ENCODE peak calls at places on chromosomes 3 and 15, in five cellular contexts. V, I, W, G and E are unnamed samples.

GRCh38 chr15:101126618-101127502 is 125.0 kb downstream of the CHSY1 start:
- DNase-seq in V (no peak), I (no peak), W (no peak), G (no peak), E (no peak)

GRCh38 chr3:29440321-29441019 is 159.6 kb downstream of the RBMS3 start:
- DNase-seq in V (no peak), I (no peak), W (no peak), G (no peak), E (no peak)

GRCh38 chr15:27730878-27731277 is 368.2 kb downstream of the OCA2 start:
- DNase-seq in V (no peak), I (no peak), W (no peak), G (no peak), E (no peak)

GRCh38 chr3:25547928-25548327 is 116.8 kb downstream of the TOP2B start:
- DNase-seq in V (no peak), I (peak), W (no peak), G (no peak), E (no peak)

GRCh38 chr3:38519651-38520050 is 23.5 kb downstream of the EXOG start:
- DNase-seq in V (no peak), I (no peak), W (no peak), G (no peak), E (no peak)

GRCh38 chr3:48345946-48346572 is 12.6 kb upstream of the SPINK8 start:
- DNase-seq in V (no peak), I (no peak), W (no peak), G (no peak), E (no peak)

GRCh38 chr3:8864570-8865350 is 95.3 kb upstream of the OXTR start:
- DNase-seq in V (no peak), I (no peak), W (no peak), G (no peak), E (no peak)

GRCh38 chr3:194952882-194953281 is 267.2 kb downstream of the FAM43A start:
- DNase-seq in V (no peak), I (no peak), W (no peak), G (no peak), E (no peak)

GRCh38 chr3:71784914-71785593 is at the start of gene PROK2:
- DNase-seq in V (no peak), I (no peak), W (no peak), G (peak), E (no peak)

GRCh38 chr3:170038434-170039110 is 777 bp downstream of the GPR160 start:
- DNase-seq in V (peak), I (no peak), W (peak), G (no peak), E (no peak)
- TF ChIP-seq CTCF in V (peak), I (no peak), W (peak), G (no peak), E (peak)

DNA sequence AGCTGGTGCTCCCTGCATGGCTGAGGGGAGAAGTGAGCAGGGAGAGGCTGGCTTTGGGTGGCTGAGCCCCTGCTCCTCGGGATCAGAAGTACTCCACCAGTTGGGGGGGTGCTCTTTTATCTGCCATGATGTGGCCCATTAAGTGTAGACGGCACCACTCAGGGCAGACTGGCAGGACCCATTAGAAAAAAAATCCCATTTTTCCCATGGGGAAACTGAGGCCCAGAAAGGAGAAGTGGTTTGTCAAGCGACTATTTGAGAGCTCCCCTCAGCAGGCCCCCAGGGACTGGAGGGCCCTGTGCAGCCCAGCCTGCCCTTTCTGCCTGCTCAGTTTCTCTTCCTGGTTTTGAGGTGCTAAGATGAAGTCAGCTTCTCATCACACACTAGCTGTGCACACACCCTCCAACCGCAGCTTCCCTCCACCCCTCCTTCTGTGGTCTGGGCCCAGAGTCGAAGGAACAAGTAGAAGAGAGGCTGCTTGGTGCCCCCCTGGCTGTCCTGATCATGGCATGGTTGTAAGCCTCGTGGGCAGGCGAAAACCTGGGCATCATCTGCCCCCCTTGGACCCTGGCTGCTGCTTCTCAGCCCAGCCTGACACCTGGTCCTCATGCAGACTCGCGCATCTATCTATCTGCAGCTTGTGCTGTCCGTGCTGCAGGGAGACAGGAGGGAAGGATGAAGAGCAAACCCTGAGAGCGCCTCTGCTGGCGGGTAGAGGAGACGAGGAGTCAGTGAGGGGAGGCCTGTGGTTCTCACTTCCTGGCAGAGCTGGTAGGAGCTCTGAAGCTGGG is 5.6 kb downstream of the CSK start:
- DNase-seq in V (no peak), I (peak), W (no peak), G (no peak), E (no peak)
- TF ChIP-seq CTCF in V (no peak), I (peak), W (no peak), G (no peak), E (peak)

GRCh38 chr3:14216257-14217048 is 37.8 kb downstream of the LSM3 start:
- DNase-seq in V (no peak), I (no peak), W (peak), G (no peak), E (no peak)
- TF ChIP-seq CTCF in V (no peak), I (peak), W (no peak), G (no peak), E (peak)

GRCh38 chr3:59264366-59264765 is 214.5 kb upstream of the CFAP20DC start:
- DNase-seq in V (no peak), I (no peak), W (no peak), G (no peak), E (no peak)
- TF ChIP-seq CTCF in V (no peak), I (no peak), W (no peak), G (no peak), E (peak)

GRCh38 chr3:67384790-67385397 is 269.5 kb downstream of the SUCLG2 start:
- DNase-seq in V (peak), I (peak), W (peak), G (no peak), E (no peak)
- TF ChIP-seq CTCF in V (peak), I (peak), W (peak), G (no peak), E (peak)

DNA sequence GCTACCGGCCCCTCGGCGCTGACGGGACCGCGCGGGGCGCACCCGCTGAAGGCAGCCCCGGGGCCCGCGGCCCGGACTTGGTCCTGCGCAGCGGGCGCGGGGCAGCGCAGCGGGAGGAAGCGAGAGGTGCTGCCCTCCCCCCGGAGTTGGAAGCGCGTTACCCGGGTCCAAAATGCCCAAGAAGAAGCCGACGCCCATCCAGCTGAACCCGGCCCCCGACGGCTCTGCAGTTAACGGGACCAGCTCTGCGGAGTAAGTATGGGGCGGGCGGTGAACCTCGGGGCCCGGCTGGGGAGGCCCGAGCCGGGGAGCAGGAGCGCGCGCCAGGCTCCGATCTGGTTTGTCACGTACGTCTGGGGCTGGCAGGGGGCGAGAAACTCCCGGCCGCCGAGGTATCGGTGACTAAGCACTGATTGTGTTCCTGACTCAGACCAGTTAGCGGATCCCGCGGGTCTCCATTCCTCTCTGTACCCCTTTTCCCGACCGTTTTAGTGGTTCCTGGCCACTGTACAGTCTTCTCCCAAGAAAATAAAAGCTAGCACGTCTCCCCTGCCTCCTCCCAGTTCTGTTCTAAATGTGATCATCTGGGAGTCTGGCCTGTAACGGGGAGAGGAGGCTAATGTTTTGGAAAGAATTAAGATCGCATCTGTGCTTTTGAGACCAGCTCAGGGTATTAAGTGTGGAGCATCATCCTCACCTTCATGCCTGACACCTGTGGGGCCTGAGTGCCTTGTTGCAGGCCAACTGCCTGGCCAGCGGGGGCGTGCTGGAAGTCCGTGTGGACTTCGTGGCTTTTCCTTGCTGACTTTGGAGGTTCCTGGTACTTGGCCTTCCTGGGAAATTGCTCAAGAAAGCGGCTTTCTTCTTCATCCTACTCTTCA is 704 bp downstream of the MAP2K1 start:
- DNase-seq in V (peak), I (peak), W (peak), G (peak), E (no peak)
- TF ChIP-seq CTCF in V (peak), I (peak), W (no peak), G (no peak), E (peak)

GRCh38 chr15:72784233-72784876 is 797 bp upstream of the ADPGK start:
- DNase-seq in V (no peak), I (peak), W (no peak), G (peak), E (no peak)
- TF ChIP-seq CTCF in V (peak), I (peak), W (peak), G (peak), E (peak)

DNA sequence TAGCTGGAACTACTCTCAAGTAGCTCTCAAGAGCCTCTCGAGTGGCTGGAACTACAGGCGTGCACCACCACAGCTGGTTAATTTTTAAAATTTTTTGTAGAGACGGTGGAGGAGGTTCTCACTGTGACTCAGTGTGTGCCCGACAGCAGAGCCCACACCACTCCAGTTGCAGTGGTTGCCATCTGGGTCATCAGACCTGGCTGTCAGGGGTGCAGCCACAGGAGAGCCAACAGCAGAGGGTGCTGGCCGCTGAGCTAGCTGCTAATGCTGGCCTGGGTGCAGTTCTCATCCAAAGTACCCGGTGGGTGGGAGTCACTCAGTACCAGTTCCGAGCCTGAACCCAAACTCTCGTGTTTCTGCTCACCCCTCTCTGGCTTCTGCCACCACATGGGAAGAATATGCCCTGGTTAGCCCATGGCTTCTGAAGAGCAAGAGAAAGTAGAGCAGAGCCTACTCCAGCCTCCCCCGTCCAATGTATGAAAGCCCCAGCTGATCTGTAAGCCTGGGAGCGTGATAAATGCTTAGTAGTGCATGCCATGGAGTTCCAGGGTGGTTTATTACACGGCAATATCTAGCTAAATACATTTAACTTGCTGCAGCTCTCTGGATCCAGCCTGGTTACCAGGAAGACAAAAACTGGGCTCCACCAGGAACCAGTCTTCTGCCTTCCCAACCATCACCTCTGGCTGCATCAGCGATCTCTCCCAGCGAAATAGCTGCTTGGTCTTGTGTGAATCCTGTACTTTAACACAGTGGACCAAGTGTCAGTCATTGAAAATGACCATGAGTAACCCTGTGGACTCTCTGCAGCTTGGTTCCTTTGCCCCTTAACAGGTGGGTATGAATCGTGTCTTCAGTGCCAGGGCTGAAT is 17.1 kb downstream of the UMPS start:
- DNase-seq in V (no peak), I (no peak), W (no peak), G (no peak), E (no peak)
- TF ChIP-seq CTCF in V (no peak), I (no peak), W (no peak), G (no peak), E (no peak)

GRCh38 chr3:5731100-5731499 is 543.6 kb downstream of the EDEM1 start:
- DNase-seq in V (no peak), I (no peak), W (no peak), G (no peak), E (no peak)
- TF ChIP-seq CTCF in V (peak), I (no peak), W (no peak), G (no peak), E (no peak)